ENCODE peak calls at places on chromosomes 2 and 18, in eight cellular contexts. L, T, R, Z, G, U, S and C are unnamed samples.

GRCh38 chr18:6056171-6056932 is 161.0 kb upstream of the TMEM200C start:
- DNase-seq in L (no peak), T (no peak), R (peak; percentile 41), Z (no peak), G (no peak), U (no peak), S (peak; percentile 41), C (no peak)

GRCh38 chr2:229627728-229628127 is 86.6 kb downstream of the DNER start:
- DNase-seq in L (no peak), T (no peak), R (peak; percentile 25), Z (no peak), G (no peak), U (no peak), S (no peak), C (no peak)

GRCh38 chr18:68436485-68436884 is 278.4 kb downstream of the TMX3 start:
- DNase-seq in L (no peak), T (no peak), R (peak; percentile 77), Z (no peak), G (no peak), U (no peak), S (peak; percentile 75), C (no peak)

GRCh38 chr2:96506907-96507240 is 1.7 kb upstream of the NEURL3 start:
- DNase-seq in L (no peak), T (no peak), R (no peak), Z (no peak), G (no peak), U (no peak), S (no peak), C (peak; percentile 35)

GRCh38 chr2:167212054-167212648 is 323.9 kb downstream of the XIRP2 start:
- DNase-seq in L (peak; percentile 24), T (no peak), R (peak; percentile 70), Z (peak; percentile 23), G (no peak), U (no peak), S (peak; percentile 72), C (no peak)

GRCh38 chr2:85131116-85131515 is 2.1 kb upstream of the TCF7L1 start:
- DNase-seq in L (no peak), T (no peak), R (peak; percentile 46), Z (no peak), G (no peak), U (peak; percentile 33), S (peak; percentile 59), C (no peak)

GRCh38 chr2:204453730-204454167 is 91.5 kb upstream of the PARD3B start:
- DNase-seq in L (no peak), T (peak; percentile 40), R (peak; percentile 13), Z (no peak), G (no peak), U (peak; percentile 85), S (peak; percentile 6), C (peak; percentile 24)

GRCh38 chr2:158459161-158460003 is 2.6 kb downstream of the PKP4 start:
- DNase-seq in L (no peak), T (no peak), R (peak; percentile 8), Z (peak; percentile 23), G (no peak), U (no peak), S (peak; percentile 3), C (no peak)

GRCh38 chr2:61793389-61793836 is 60.4 kb downstream of the FAM161A start:
- DNase-seq in L (peak; percentile 80), T (peak; percentile 61), R (peak; percentile 80), Z (peak; percentile 79), G (peak; percentile 2), U (peak; percentile 72), S (peak; percentile 61), C (no peak)

GRCh38 chr18:48031011-48031480 is 100.6 kb upstream of the SMAD2 start:
- DNase-seq in L (peak; percentile 8), T (no peak), R (peak; percentile 67), Z (peak; percentile 72), G (no peak), U (peak; percentile 49), S (peak; percentile 73), C (peak; percentile 70)

GRCh38 chr2:84914334-84914733 is 8.9 kb downstream of the TMSB10 start:
- DNase-seq in L (no peak), T (no peak), R (no peak), Z (no peak), G (no peak), U (no peak), S (no peak), C (no peak)

GRCh38 chr18:40413160-40413559 is 1541.9 kb upstream of the PIK3C3 start:
- DNase-seq in L (no peak), T (no peak), R (peak; percentile 33), Z (peak; percentile 17), G (no peak), U (no peak), S (peak; percentile 43), C (no peak)

GRCh38 chr2:216188956-216189355 is 79.8 kb downstream of the XRCC5 start:
- DNase-seq in L (no peak), T (no peak), R (peak; percentile 78), Z (no peak), G (peak; percentile 51), U (no peak), S (no peak), C (no peak)

GRCh38 chr2:241217320-241218031 is 29.0 kb downstream of the ANO7 start:
- DNase-seq in L (peak; percentile 51), T (peak; percentile 85), R (peak; percentile 72), Z (peak; percentile 81), G (no peak), U (peak; percentile 88), S (peak; percentile 81), C (peak; percentile 79)

GRCh38 chr2:120020554-120020953 is 7.7 kb downstream of the EPB41L5 start:
- DNase-seq in L (no peak), T (no peak), R (no peak), Z (no peak), G (no peak), U (no peak), S (no peak), C (no peak)

GRCh38 chr18:11500153-11501122 is 109.0 kb upstream of the SLC35G4 start:
- DNase-seq in L (no peak), T (no peak), R (peak; percentile 100), Z (peak; percentile 97), G (peak; percentile 95), U (no peak), S (peak; percentile 89), C (no peak)

GRCh38 chr2:11067221-11068078 is 87.8 kb upstream of the SLC66A3 start:
- DNase-seq in L (no peak), T (no peak), R (no peak), Z (no peak), G (no peak), U (no peak), S (no peak), C (no peak)